ENCODE peak calls at places on chromosomes 6 and 20, in ten cellular contexts. One of them, this sample, is unnamed.

GRCh38 chr6:148203970-148204369 is 138.7 kb upstream of the SASH1 start:
- DNase-seq in lower lobe of right lung: no peak
- DNase-seq in mammary epithelial cell: no peak
- DNase-seq in keratinocyte: no peak
- DNase-seq in CD8-positive, alpha-beta T cell: no peak
- DNase-seq in GM23338: no peak
- DNase-seq in stomach: no peak
- DNase-seq in fibroblast of lung: peak; percentile 67
- DNase-seq in colonic mucosa: no peak
- DNase-seq in spleen: no peak
- DNase-seq in this sample: peak; percentile 56

GRCh38 chr6:11374036-11375010 is 141.9 kb upstream of the NEDD9 start:
- DNase-seq in lower lobe of right lung: no peak
- DNase-seq in mammary epithelial cell: no peak
- DNase-seq in keratinocyte: no peak
- DNase-seq in CD8-positive, alpha-beta T cell: no peak
- DNase-seq in GM23338: no peak
- DNase-seq in stomach: no peak
- DNase-seq in fibroblast of lung: no peak
- DNase-seq in colonic mucosa: no peak
- DNase-seq in spleen: no peak
- DNase-seq in this sample: no peak

GRCh38 chr20:23303325-23304102 is 47.1 kb upstream of the NXT1 start:
- DNase-seq in lower lobe of right lung: no peak
- DNase-seq in mammary epithelial cell: no peak
- DNase-seq in keratinocyte: no peak
- DNase-seq in CD8-positive, alpha-beta T cell: no peak
- DNase-seq in GM23338: no peak
- DNase-seq in stomach: no peak
- DNase-seq in fibroblast of lung: no peak
- DNase-seq in colonic mucosa: no peak
- DNase-seq in spleen: no peak
- DNase-seq in this sample: no peak

GRCh38 chr20:57347393-57347792 is 3.7 kb upstream of the RAE1 start:
- DNase-seq in lower lobe of right lung: no peak
- DNase-seq in mammary epithelial cell: no peak
- DNase-seq in keratinocyte: no peak
- DNase-seq in CD8-positive, alpha-beta T cell: no peak
- DNase-seq in GM23338: no peak
- DNase-seq in stomach: no peak
- DNase-seq in fibroblast of lung: no peak
- DNase-seq in colonic mucosa: no peak
- DNase-seq in spleen: no peak
- DNase-seq in this sample: no peak

GRCh38 chr6:42224222-42225042 is 6.8 kb upstream of the MRPS10 start:
- DNase-seq in lower lobe of right lung: no peak
- DNase-seq in mammary epithelial cell: peak; percentile 94
- DNase-seq in keratinocyte: peak; percentile 94
- DNase-seq in CD8-positive, alpha-beta T cell: no peak
- DNase-seq in GM23338: no peak
- DNase-seq in stomach: no peak
- DNase-seq in fibroblast of lung: peak; percentile 92
- DNase-seq in colonic mucosa: no peak
- DNase-seq in spleen: no peak
- DNase-seq in this sample: no peak

GRCh38 chr20:45685896-45686295 is 15.9 kb upstream of the WFDC11 start:
- DNase-seq in lower lobe of right lung: no peak
- DNase-seq in mammary epithelial cell: peak; percentile 21
- DNase-seq in keratinocyte: no peak
- DNase-seq in CD8-positive, alpha-beta T cell: no peak
- DNase-seq in GM23338: peak; percentile 68
- DNase-seq in stomach: no peak
- DNase-seq in fibroblast of lung: no peak
- DNase-seq in colonic mucosa: no peak
- DNase-seq in spleen: no peak
- DNase-seq in this sample: no peak

GRCh38 chr6:18741741-18742140 is 354.6 kb downstream of the RNF144B start:
- DNase-seq in lower lobe of right lung: no peak
- DNase-seq in mammary epithelial cell: no peak
- DNase-seq in keratinocyte: no peak
- DNase-seq in CD8-positive, alpha-beta T cell: no peak
- DNase-seq in GM23338: no peak
- DNase-seq in stomach: no peak
- DNase-seq in fibroblast of lung: no peak
- DNase-seq in colonic mucosa: no peak
- DNase-seq in spleen: no peak
- DNase-seq in this sample: no peak

GRCh38 chr20:44033344-44033743 is 118.7 kb downstream of the TOX2 start:
- DNase-seq in lower lobe of right lung: no peak
- DNase-seq in mammary epithelial cell: no peak
- DNase-seq in keratinocyte: no peak
- DNase-seq in CD8-positive, alpha-beta T cell: no peak
- DNase-seq in GM23338: no peak
- DNase-seq in stomach: no peak
- DNase-seq in fibroblast of lung: peak; percentile 69
- DNase-seq in colonic mucosa: no peak
- DNase-seq in spleen: no peak
- DNase-seq in this sample: no peak

GRCh38 chr20:46000571-46001145 is 8.1 kb upstream of the MMP9 start:
- DNase-seq in lower lobe of right lung: peak; percentile 20
- DNase-seq in mammary epithelial cell: no peak
- DNase-seq in keratinocyte: no peak
- DNase-seq in CD8-positive, alpha-beta T cell: no peak
- DNase-seq in GM23338: peak; percentile 61
- DNase-seq in stomach: no peak
- DNase-seq in fibroblast of lung: no peak
- DNase-seq in colonic mucosa: no peak
- DNase-seq in spleen: no peak
- DNase-seq in this sample: no peak

GRCh38 chr20:830011-830521 is 3.4 kb upstream of the FAM110A start:
- DNase-seq in lower lobe of right lung: no peak
- DNase-seq in mammary epithelial cell: no peak
- DNase-seq in keratinocyte: no peak
- DNase-seq in CD8-positive, alpha-beta T cell: no peak
- DNase-seq in GM23338: no peak
- DNase-seq in stomach: no peak
- DNase-seq in fibroblast of lung: peak; percentile 51
- DNase-seq in colonic mucosa: no peak
- DNase-seq in spleen: no peak
- DNase-seq in this sample: no peak

GRCh38 chr6:34179106-34179720 is 33.3 kb upstream of the GRM4 start:
- DNase-seq in lower lobe of right lung: no peak
- DNase-seq in mammary epithelial cell: no peak
- DNase-seq in keratinocyte: no peak
- DNase-seq in CD8-positive, alpha-beta T cell: no peak
- DNase-seq in GM23338: peak; percentile 42
- DNase-seq in stomach: peak; percentile 21
- DNase-seq in fibroblast of lung: no peak
- DNase-seq in colonic mucosa: no peak
- DNase-seq in spleen: no peak
- DNase-seq in this sample: no peak

GRCh38 chr6:157187182-157188093 is 135.9 kb downstream of the TMEM242 start:
- DNase-seq in lower lobe of right lung: no peak
- DNase-seq in mammary epithelial cell: no peak
- DNase-seq in keratinocyte: no peak
- DNase-seq in CD8-positive, alpha-beta T cell: no peak
- DNase-seq in GM23338: no peak
- DNase-seq in stomach: peak; percentile 62
- DNase-seq in fibroblast of lung: no peak
- DNase-seq in colonic mucosa: no peak
- DNase-seq in spleen: no peak
- DNase-seq in this sample: no peak

GRCh38 chr6:136108591-136108990 is 141.5 kb downstream of the MTFR2 start:
- DNase-seq in lower lobe of right lung: no peak
- DNase-seq in mammary epithelial cell: no peak
- DNase-seq in keratinocyte: no peak
- DNase-seq in CD8-positive, alpha-beta T cell: no peak
- DNase-seq in GM23338: no peak
- DNase-seq in stomach: no peak
- DNase-seq in fibroblast of lung: no peak
- DNase-seq in colonic mucosa: no peak
- DNase-seq in spleen: no peak
- DNase-seq in this sample: no peak

GRCh38 chr6:140744648-140745320 is 1370.3 kb upstream of the CITED2 start:
- DNase-seq in lower lobe of right lung: no peak
- DNase-seq in mammary epithelial cell: peak; percentile 71
- DNase-seq in keratinocyte: peak; percentile 17
- DNase-seq in CD8-positive, alpha-beta T cell: no peak
- DNase-seq in GM23338: no peak
- DNase-seq in stomach: peak; percentile 29
- DNase-seq in fibroblast of lung: peak; percentile 69
- DNase-seq in colonic mucosa: no peak
- DNase-seq in spleen: no peak
- DNase-seq in this sample: no peak

GRCh38 chr6:1481326-1481725 is 92.0 kb downstream of the FOXF2 start:
- DNase-seq in lower lobe of right lung: no peak
- DNase-seq in mammary epithelial cell: peak; percentile 87
- DNase-seq in keratinocyte: peak; percentile 80
- DNase-seq in CD8-positive, alpha-beta T cell: no peak
- DNase-seq in GM23338: no peak
- DNase-seq in stomach: no peak
- DNase-seq in fibroblast of lung: peak; percentile 78
- DNase-seq in colonic mucosa: no peak
- DNase-seq in spleen: no peak
- DNase-seq in this sample: no peak

GRCh38 chr6:14035448-14035847 is 82.1 kb upstream of the CD83 start:
- DNase-seq in lower lobe of right lung: no peak
- DNase-seq in mammary epithelial cell: peak; percentile 31
- DNase-seq in keratinocyte: peak; percentile 53
- DNase-seq in CD8-positive, alpha-beta T cell: no peak
- DNase-seq in GM23338: peak; percentile 82
- DNase-seq in stomach: no peak
- DNase-seq in fibroblast of lung: peak; percentile 93
- DNase-seq in colonic mucosa: no peak
- DNase-seq in spleen: no peak
- DNase-seq in this sample: no peak
- H3K4me1 ChIP-seq in lower lobe of right lung: no peaks in the 10 kb centered on the region
- H3K4me1 ChIP-seq in mammary epithelial cell: peaks cover 10% of the 10 kb centered on the region
- H3K4me1 ChIP-seq in keratinocyte: peaks cover 24% of the 10 kb centered on the region
- H3K4me1 ChIP-seq in CD8-positive, alpha-beta T cell: no peaks in the 10 kb centered on the region
- H3K4me1 ChIP-seq in GM23338: peaks cover 13% of the 10 kb centered on the region
- H3K4me1 ChIP-seq in stomach: no peaks in the 10 kb centered on the region
- H3K4me1 ChIP-seq in fibroblast of lung: peaks cover 16% of the 10 kb centered on the region
- H3K4me1 ChIP-seq in colonic mucosa: no peaks in the 10 kb centered on the region
- H3K4me1 ChIP-seq in spleen: no peaks in the 10 kb centered on the region
- H3K4me1 ChIP-seq in this sample: no peaks in the 10 kb centered on the region

DNA sequence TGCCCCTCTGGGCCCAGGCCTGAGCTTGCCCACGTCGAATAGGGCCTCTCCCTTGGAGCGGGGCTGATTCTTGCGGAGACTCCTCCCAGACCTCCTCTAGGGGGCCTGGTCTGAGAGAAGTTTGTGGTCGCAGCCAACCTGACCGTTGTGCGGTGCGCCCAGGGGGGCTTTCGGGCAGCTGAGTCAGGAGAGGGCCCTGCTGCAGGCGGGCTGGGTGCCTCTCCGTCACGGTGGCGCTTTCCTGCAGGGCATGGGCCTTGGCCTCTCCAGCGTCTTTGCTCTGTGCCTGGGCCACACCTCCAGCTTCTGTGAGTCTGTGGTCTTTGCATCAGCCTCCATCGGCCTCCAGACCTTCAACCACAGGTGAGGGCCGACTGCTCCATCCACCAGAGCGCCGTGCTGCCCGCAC is 12.9 kb downstream of the SLC17A9 start:
- DNase-seq in lower lobe of right lung: no peak
- DNase-seq in mammary epithelial cell: no peak
- DNase-seq in keratinocyte: no peak
- DNase-seq in CD8-positive, alpha-beta T cell: no peak
- DNase-seq in GM23338: peak; percentile 48
- DNase-seq in stomach: no peak
- DNase-seq in fibroblast of lung: no peak
- DNase-seq in colonic mucosa: no peak
- DNase-seq in spleen: peak; percentile 67
- DNase-seq in this sample: no peak
- H3K36me3 ChIP-seq in lower lobe of right lung: peaks cover 6% of the 10 kb centered on the region
- H3K36me3 ChIP-seq in mammary epithelial cell: no peaks in the 10 kb centered on the region
- H3K36me3 ChIP-seq in keratinocyte: no peaks in the 10 kb centered on the region
- H3K36me3 ChIP-seq in CD8-positive, alpha-beta T cell: peaks cover 10% of the 10 kb centered on the region
- H3K36me3 ChIP-seq in GM23338: no peaks in the 10 kb centered on the region
- H3K36me3 ChIP-seq in stomach: peaks cover 70% of the 10 kb centered on the region
- H3K36me3 ChIP-seq in fibroblast of lung: no peaks in the 10 kb centered on the region
- H3K36me3 ChIP-seq in colonic mucosa: no peaks in the 10 kb centered on the region
- H3K36me3 ChIP-seq in spleen: peaks cover 19% of the 10 kb centered on the region
- H3K36me3 ChIP-seq in this sample: no peaks in the 10 kb centered on the region

GRCh38 chr6:13437597-13437996 is 49.8 kb downstream of the GFOD1 start:
- DNase-seq in lower lobe of right lung: no peak
- DNase-seq in mammary epithelial cell: no peak
- DNase-seq in keratinocyte: no peak
- DNase-seq in CD8-positive, alpha-beta T cell: no peak
- DNase-seq in GM23338: no peak
- DNase-seq in stomach: no peak
- DNase-seq in fibroblast of lung: no peak
- DNase-seq in colonic mucosa: no peak
- DNase-seq in spleen: no peak
- DNase-seq in this sample: no peak

GRCh38 chr6:13434455-13434775 is 53.0 kb downstream of the GFOD1 start:
- DNase-seq in lower lobe of right lung: no peak
- DNase-seq in mammary epithelial cell: no peak
- DNase-seq in keratinocyte: no peak
- DNase-seq in CD8-positive, alpha-beta T cell: no peak
- DNase-seq in GM23338: no peak
- DNase-seq in stomach: no peak
- DNase-seq in fibroblast of lung: no peak
- DNase-seq in colonic mucosa: no peak
- DNase-seq in spleen: no peak
- DNase-seq in this sample: no peak

GRCh38 chr6:13435477-13435876 is 51.9 kb downstream of the GFOD1 start:
- DNase-seq in lower lobe of right lung: no peak
- DNase-seq in mammary epithelial cell: no peak
- DNase-seq in keratinocyte: no peak
- DNase-seq in CD8-positive, alpha-beta T cell: no peak
- DNase-seq in GM23338: no peak
- DNase-seq in stomach: no peak
- DNase-seq in fibroblast of lung: no peak
- DNase-seq in colonic mucosa: no peak
- DNase-seq in spleen: no peak
- DNase-seq in this sample: no peak

GRCh38 chr6:13434777-13435176 is 52.6 kb downstream of the GFOD1 start:
- DNase-seq in lower lobe of right lung: no peak
- DNase-seq in mammary epithelial cell: no peak
- DNase-seq in keratinocyte: no peak
- DNase-seq in CD8-positive, alpha-beta T cell: no peak
- DNase-seq in GM23338: no peak
- DNase-seq in stomach: no peak
- DNase-seq in fibroblast of lung: no peak
- DNase-seq in colonic mucosa: no peak
- DNase-seq in spleen: no peak
- DNase-seq in this sample: no peak

GRCh38 chr6:13436691-13437568 is 50.5 kb downstream of the GFOD1 start:
- DNase-seq in lower lobe of right lung: no peak
- DNase-seq in mammary epithelial cell: no peak
- DNase-seq in keratinocyte: no peak
- DNase-seq in CD8-positive, alpha-beta T cell: no peak
- DNase-seq in GM23338: no peak
- DNase-seq in stomach: no peak
- DNase-seq in fibroblast of lung: peak; percentile 75
- DNase-seq in colonic mucosa: no peak
- DNase-seq in spleen: no peak
- DNase-seq in this sample: no peak
- H3K27ac ChIP-seq in lower lobe of right lung: no peak overlapping the region
- H3K27ac ChIP-seq in mammary epithelial cell: no peak overlapping the region
- H3K27ac ChIP-seq in keratinocyte: no peak overlapping the region
- H3K27ac ChIP-seq in CD8-positive, alpha-beta T cell: no peak overlapping the region
- H3K27ac ChIP-seq in GM23338: no peak overlapping the region
- H3K27ac ChIP-seq in stomach: no peak overlapping the region
- H3K27ac ChIP-seq in fibroblast of lung: no peak overlapping the region
- H3K27ac ChIP-seq in colonic mucosa: no peak overlapping the region
- H3K27ac ChIP-seq in spleen: no peak overlapping the region
- H3K27ac ChIP-seq in this sample: no peak overlapping the region

GRCh38 chr20:35615667-35616464 is at the start of gene SPAG4:
- DNase-seq in lower lobe of right lung: peak; percentile 100
- DNase-seq in mammary epithelial cell: peak; percentile 99
- DNase-seq in keratinocyte: no peak
- DNase-seq in CD8-positive, alpha-beta T cell: peak; percentile 100
- DNase-seq in GM23338: peak; percentile 74
- DNase-seq in stomach: peak; percentile 100
- DNase-seq in fibroblast of lung: peak; percentile 82
- DNase-seq in colonic mucosa: peak; percentile 100
- DNase-seq in spleen: peak; percentile 100
- DNase-seq in this sample: peak; percentile 99
- H3K4me1 ChIP-seq in lower lobe of right lung: peaks cover 33% of the 10 kb centered on the region
- H3K4me1 ChIP-seq in mammary epithelial cell: peaks cover 33% of the 10 kb centered on the region
- H3K4me1 ChIP-seq in keratinocyte: peaks cover 22% of the 10 kb centered on the region
- H3K4me1 ChIP-seq in CD8-positive, alpha-beta T cell: peaks cover 27% of the 10 kb centered on the region
- H3K4me1 ChIP-seq in GM23338: peaks cover 21% of the 10 kb centered on the region
- H3K4me1 ChIP-seq in stomach: peaks cover 56% of the 10 kb centered on the region
- H3K4me1 ChIP-seq in fibroblast of lung: peaks cover 16% of the 10 kb centered on the region
- H3K4me1 ChIP-seq in colonic mucosa: peaks cover 12% of the 10 kb centered on the region
- H3K4me1 ChIP-seq in spleen: peaks cover 47% of the 10 kb centered on the region
- H3K4me1 ChIP-seq in this sample: peaks cover 26% of the 10 kb centered on the region